ENCODE peak calls at places on chromosomes 4 and X, in ten cellular contexts. H is right cardiac atrium; F is astrocyte; I is left ventricle myocardium inferior; B is lung; X is naive thymus-derived CD4-positive, alpha-beta T cell; K is heart left ventricle; C is hepatocyte; N is tibial nerve; U is aorta. Z is an unnamed sample.

GRCh38 chr4:125849869-125850268 is 535.1 kb downstream of the FAT4 start:
- DNase-seq in H (no peak), F (peak; percentile 84), I (no peak), B (no peak), X (no peak), K (no peak), C (no peak), N (no peak), U (no peak), Z (no peak)

GRCh38 chrX:130097507-130098201 is 12.6 kb downstream of the ELF4 start:
- DNase-seq in H (no peak), F (no peak), I (no peak), B (no peak), X (peak; percentile 29), K (no peak), C (peak; percentile 61), N (no peak), U (no peak), Z (no peak)

GRCh38 chrX:38987135-38987780 is 186.0 kb downstream of the MID1IP1 start:
- DNase-seq in H (no peak), F (peak; percentile 1), I (no peak), B (no peak), X (no peak), K (no peak), C (no peak), N (no peak), U (no peak), Z (no peak)

GRCh38 chr4:36053931-36054330 is 190.4 kb downstream of the ARAP2 start:
- DNase-seq in H (no peak), F (peak; percentile 95), I (no peak), B (no peak), X (no peak), K (no peak), C (no peak), N (no peak), U (no peak), Z (no peak)

GRCh38 chrX:118346258-118347094 is 570 bp downstream of the WDR44 start:
- DNase-seq in H (peak; percentile 78), F (no peak), I (peak; percentile 39), B (peak; percentile 44), X (peak; percentile 37), K (peak; percentile 73), C (peak; percentile 40), N (no peak), U (peak; percentile 81), Z (peak; percentile 11)

GRCh38 chr4:42713371-42713770 is 56.5 kb upstream of the ATP8A1 start:
- DNase-seq in H (no peak), F (no peak), I (no peak), B (no peak), X (no peak), K (no peak), C (no peak), N (no peak), U (no peak), Z (no peak)

GRCh38 chr4:71026086-71026485 is 32.6 kb downstream of the DCK start:
- DNase-seq in H (no peak), F (peak; percentile 80), I (no peak), B (no peak), X (no peak), K (no peak), C (peak; percentile 47), N (no peak), U (no peak), Z (no peak)

GRCh38 chr4:34194585-34194984 is 2049.7 kb downstream of the ARAP2 start:
- DNase-seq in H (no peak), F (no peak), I (no peak), B (no peak), X (no peak), K (no peak), C (no peak), N (no peak), U (no peak), Z (no peak)

GRCh38 chr4:24279911-24280375 is 304.4 kb downstream of the DHX15 start:
- DNase-seq in H (no peak), F (no peak), I (no peak), B (no peak), X (no peak), K (no peak), C (peak; percentile 21), N (no peak), U (no peak), Z (no peak)

GRCh38 chr4:23889814-23890269 is at the start of gene PPARGC1A:
- DNase-seq in H (peak; percentile 63), F (peak; percentile 45), I (peak; percentile 47), B (peak; percentile 65), X (peak; percentile 11), K (no peak), C (peak; percentile 90), N (peak; percentile 33), U (peak; percentile 69), Z (peak; percentile 67)

GRCh38 chrX:130085551-130085986 is 24.7 kb downstream of the ELF4 start:
- DNase-seq in H (no peak), F (no peak), I (no peak), B (no peak), X (no peak), K (no peak), C (no peak), N (no peak), U (no peak), Z (no peak)

DNA sequence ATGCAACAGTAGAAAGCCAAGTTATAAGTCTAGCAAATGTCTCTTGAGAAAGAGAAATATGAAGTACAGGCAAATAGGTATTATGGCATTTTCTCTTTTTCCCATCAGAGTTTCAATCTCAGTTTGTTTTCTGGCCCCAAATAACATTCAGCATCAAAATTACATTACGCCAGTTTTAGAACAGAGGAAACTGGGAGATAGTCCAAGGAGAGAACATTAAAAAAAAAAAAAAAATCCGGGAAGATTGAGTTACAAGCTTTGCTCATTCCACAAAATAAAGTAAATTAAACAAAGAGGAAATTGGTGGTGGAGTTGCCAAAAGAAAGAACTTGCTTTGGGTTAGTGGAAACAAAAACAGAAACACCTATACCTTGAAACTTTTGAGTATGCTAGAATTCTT is 50.4 kb upstream of the IL13RA2 start:
- DNase-seq in H (no peak), F (no peak), I (no peak), B (no peak), X (no peak), K (no peak), C (peak; percentile 8), N (no peak), U (no peak), Z (no peak)
- H3K27me3 ChIP-seq in H (no peaks in the 10 kb centered on the region), F (no peaks in the 10 kb centered on the region), I (no peaks in the 10 kb centered on the region), B (no peaks in the 10 kb centered on the region), X (no peaks in the 10 kb centered on the region), K (no peaks in the 10 kb centered on the region), C (no peaks in the 10 kb centered on the region), N (no peaks in the 10 kb centered on the region), U (no peaks in the 10 kb centered on the region), Z (no peaks in the 10 kb centered on the region)

GRCh38 chrX:14003028-14003427 is 26.7 kb downstream of the GEMIN8 start:
- DNase-seq in H (no peak), F (no peak), I (no peak), B (no peak), X (peak; percentile 2), K (no peak), C (no peak), N (no peak), U (no peak), Z (no peak)
- H3K27me3 ChIP-seq in H (no peaks in the 10 kb centered on the region), F (no peaks in the 10 kb centered on the region), I (no peaks in the 10 kb centered on the region), B (no peaks in the 10 kb centered on the region), X (no peaks in the 10 kb centered on the region), K (no peaks in the 10 kb centered on the region), C (no peaks in the 10 kb centered on the region), N (no peaks in the 10 kb centered on the region), U (no peaks in the 10 kb centered on the region), Z (no peaks in the 10 kb centered on the region)

GRCh38 chrX:44922980-44923379 is 50.0 kb downstream of the KDM6A start:
- DNase-seq in H (no peak), F (no peak), I (no peak), B (no peak), X (peak; percentile 20), K (no peak), C (no peak), N (no peak), U (no peak), Z (no peak)

GRCh38 chrX:44931441-44931973 is 58.5 kb downstream of the KDM6A start:
- DNase-seq in H (no peak), F (no peak), I (no peak), B (no peak), X (no peak), K (no peak), C (no peak), N (no peak), U (no peak), Z (no peak)

GRCh38 chrX:44927398-44927797 is 54.4 kb downstream of the KDM6A start:
- DNase-seq in H (no peak), F (no peak), I (no peak), B (no peak), X (no peak), K (no peak), C (no peak), N (no peak), U (no peak), Z (no peak)
- H3K27me3 ChIP-seq in H (no peaks in the 10 kb centered on the region), F (no peaks in the 10 kb centered on the region), I (no peaks in the 10 kb centered on the region), B (no peaks in the 10 kb centered on the region), X (no peaks in the 10 kb centered on the region), K (no peaks in the 10 kb centered on the region), C (no peaks in the 10 kb centered on the region), N (no peaks in the 10 kb centered on the region), U (no peaks in the 10 kb centered on the region), Z (no peaks in the 10 kb centered on the region)

GRCh38 chr4:3481783-3482397 is 18.8 kb downstream of the DOK7 start:
- DNase-seq in H (peak; percentile 50), F (no peak), I (no peak), B (no peak), X (no peak), K (no peak), C (no peak), N (no peak), U (no peak), Z (no peak)
- H3K27me3 ChIP-seq in H (no peaks in the 10 kb centered on the region), F (peaks cover 4% of the 10 kb centered on the region), I (peaks cover 63% of the 10 kb centered on the region), B (no peaks in the 10 kb centered on the region), X (no peaks in the 10 kb centered on the region), K (peaks cover 25% of the 10 kb centered on the region), C (peaks cover 6% of the 10 kb centered on the region), N (no peaks in the 10 kb centered on the region), U (no peaks in the 10 kb centered on the region), Z (peaks cover 5% of the 10 kb centered on the region)

DNA sequence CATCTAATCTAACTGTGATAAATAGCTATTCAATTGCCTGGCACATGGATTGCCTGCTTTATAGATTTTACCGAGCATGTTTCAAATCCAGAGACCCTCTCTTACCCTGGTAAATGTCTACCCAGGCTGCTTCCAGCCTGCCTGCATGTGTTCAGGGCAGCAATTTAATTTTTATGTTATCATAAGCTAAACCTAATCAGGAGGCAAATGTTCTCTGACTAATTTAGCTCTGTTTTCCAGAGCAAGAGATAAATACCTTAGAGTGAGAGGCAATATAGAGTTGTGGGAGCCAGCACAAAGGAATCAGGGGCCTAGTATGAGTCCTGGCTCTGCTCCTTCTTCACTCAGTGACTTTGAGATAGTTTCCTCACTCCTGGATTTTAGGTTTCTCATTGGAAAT is 37.7 kb downstream of the PARM1 start:
- DNase-seq in H (no peak), F (no peak), I (no peak), B (no peak), X (no peak), K (no peak), C (no peak), N (no peak), U (no peak), Z (no peak)
- H3K27me3 ChIP-seq in H (no peaks in the 10 kb centered on the region), F (no peaks in the 10 kb centered on the region), I (no peaks in the 10 kb centered on the region), B (no peaks in the 10 kb centered on the region), X (no peaks in the 10 kb centered on the region), K (no peaks in the 10 kb centered on the region), C (no peaks in the 10 kb centered on the region), N (no peaks in the 10 kb centered on the region), U (no peaks in the 10 kb centered on the region), Z (no peaks in the 10 kb centered on the region)

GRCh38 chrX:110852180-110852579 is 56.6 kb upstream of the CHRDL1 start:
- DNase-seq in H (no peak), F (no peak), I (no peak), B (no peak), X (no peak), K (no peak), C (peak; percentile 19), N (no peak), U (no peak), Z (no peak)
- H3K27me3 ChIP-seq in H (no peaks in the 10 kb centered on the region), F (no peaks in the 10 kb centered on the region), I (no peaks in the 10 kb centered on the region), B (peaks cover 8% of the 10 kb centered on the region), X (no peaks in the 10 kb centered on the region), K (no peaks in the 10 kb centered on the region), C (no peaks in the 10 kb centered on the region), N (no peaks in the 10 kb centered on the region), U (no peaks in the 10 kb centered on the region), Z (no peaks in the 10 kb centered on the region)

Z was measured in prostate gland.